ENCODE peak calls at places on chromosome 20, in nine cellular contexts. Z is uterus, R is kidney, L is hepatocyte, Q is fibroblast of lung, J is lower leg skin, W is sigmoid colon, B is coronary artery, H is neuronal stem cell. K is an unnamed sample.

GRCh38 chr20:5729348-5729747 is 20.9 kb upstream of the SHLD1 start:
- DNase-seq in B (no peak), W (no peak), R (no peak), H (no peak), Q (peak), J (no peak), Z (no peak), L (no peak), K (no peak)

GRCh38 chr20:35617397-35618031 is 1.9 kb downstream of the SPAG4 start:
- DNase-seq in Q (peak), Z (peak), J (no peak), R (peak), W (peak), L (peak), B (peak), H (peak), K (peak)

GRCh38 chr20:56750430-56750829 is 121.3 kb downstream of the TFAP2C start:
- DNase-seq in W (no peak), H (peak), Q (no peak), Z (no peak), J (no peak), R (no peak), L (no peak), B (no peak), K (no peak)

GRCh38 chr20:25600632-25601031 is 15.3 kb upstream of the NINL start:
- DNase-seq in Q (peak), B (no peak), W (no peak), R (no peak), J (no peak), H (no peak), L (no peak), Z (no peak), K (no peak)

GRCh38 chr20:41398408-41398807 is 31.8 kb upstream of the EMILIN3 start:
- DNase-seq in L (peak), B (no peak), J (no peak), Z (peak), R (no peak), W (peak), Q (peak), H (no peak), K (no peak)

GRCh38 chr20:3239867-3240775 is 1.1 kb upstream of the SLC4A11 start:
- DNase-seq in B (no peak), J (no peak), Q (peak), R (no peak), Z (no peak), W (no peak), H (no peak), L (no peak), K (no peak)

GRCh38 chr20:35120012-35120701 is 27.0 kb downstream of the EDEM2 start:
- DNase-seq in Q (peak), B (no peak), W (no peak), Z (no peak), H (no peak), J (no peak), L (no peak), R (no peak), K (peak)

GRCh38 chr20:15654208-15654649 is 919.0 kb downstream of the KIF16B start:
- DNase-seq in B (no peak), J (no peak), Q (peak), L (peak), R (no peak), Z (no peak), W (no peak), H (peak), K (peak)

GRCh38 chr20:14960837-14961236 is 623.4 kb upstream of the FLRT3 start:
- DNase-seq in H (no peak), Z (no peak), B (no peak), J (no peak), R (no peak), Q (no peak), L (no peak), W (no peak), K (no peak)

GRCh38 chr20:36493801-36494114 is 47.6 kb upstream of the MYL9 start:
- DNase-seq in B (peak), L (no peak), Q (peak), W (peak), Z (peak), R (peak), J (peak), H (no peak), K (peak)

GRCh38 chr20:31594558-31595379 is 10.3 kb upstream of the ID1 start:
- DNase-seq in B (no peak), Q (no peak), L (peak), J (no peak), W (no peak), Z (peak), H (no peak), R (peak), K (no peak)

GRCh38 chr20:34951252-34951651 is 4.4 kb downstream of the GSS start:
- DNase-seq in W (no peak), H (no peak), Q (no peak), Z (no peak), B (no peak), J (no peak), R (no peak), L (no peak), K (no peak)

GRCh38 chr20:17676942-17677341 is 5.1 kb downstream of the RRBP1 start:
- DNase-seq in W (no peak), H (no peak), R (no peak), B (no peak), L (no peak), J (no peak), Z (no peak), Q (no peak), K (no peak)

GRCh38 chr20:4544765-4545164 is 176.9 kb upstream of the PRND start:
- DNase-seq in W (no peak), J (no peak), Z (no peak), L (no peak), H (no peak), R (no peak), B (no peak), Q (peak), K (no peak)

GRCh38 chr20:8223096-8223870 is 91.2 kb downstream of the PLCB1 start:
- DNase-seq in J (no peak), Q (peak), W (no peak), L (no peak), H (no peak), R (no peak), B (no peak), Z (no peak), K (peak)

GRCh38 chr20:2326046-2326445 is 30.2 kb downstream of the TGM3 start:
- DNase-seq in Z (no peak), H (no peak), J (no peak), R (no peak), W (no peak), B (no peak), Q (no peak), L (no peak), K (no peak)

DNA sequence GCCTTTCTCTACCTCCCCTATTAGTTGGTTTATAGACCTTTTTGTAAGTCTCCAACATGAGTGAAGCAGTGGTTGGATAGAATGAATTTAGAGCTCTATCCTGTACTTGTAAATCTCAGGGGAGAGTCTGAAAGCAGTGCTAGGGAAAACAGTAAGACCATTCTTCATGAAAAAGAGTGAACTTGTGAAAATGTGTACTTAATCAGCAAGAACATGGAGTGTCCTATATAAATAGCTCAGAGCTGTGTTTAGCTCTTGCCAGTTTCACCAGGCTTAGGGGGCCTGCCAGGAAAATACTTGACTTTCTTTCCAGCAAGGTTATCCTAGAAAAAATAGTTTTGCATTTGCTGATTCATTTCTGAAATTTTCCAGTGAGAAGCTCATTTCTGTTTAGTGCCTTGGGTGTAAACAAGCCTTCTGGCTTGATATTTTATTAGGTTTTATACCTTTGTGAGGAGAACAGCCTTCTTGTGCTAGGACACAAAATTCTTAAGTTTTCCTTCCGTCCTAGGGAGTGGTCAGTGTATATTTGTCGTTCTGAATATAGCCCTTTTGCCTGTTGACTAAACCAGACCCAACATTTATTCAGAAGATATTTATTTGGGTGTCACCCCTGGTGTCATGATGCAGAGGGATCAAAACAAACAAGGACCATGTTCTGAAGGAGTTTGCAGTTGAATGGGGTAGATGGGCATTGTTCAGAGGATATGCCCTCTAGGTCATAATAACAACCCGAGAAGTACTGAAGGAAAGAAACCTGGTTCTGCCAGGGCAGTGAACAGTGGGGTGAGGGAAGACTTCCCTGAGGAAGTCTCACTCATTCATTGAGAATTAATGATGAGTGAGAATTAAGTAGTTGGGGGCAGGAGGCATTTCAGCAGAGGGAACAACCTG is 7.6 kb downstream of the ARFGEF2 start:
- DNase-seq in Z (no peak), H (no peak), B (no peak), Q (peak), J (no peak), L (peak), R (no peak), W (no peak), K (no peak)
- H3K4me3 ChIP-seq in Z (no peak), H (no peak), B (peak), Q (no peak), J (no peak), L (no peak), R (no peak), W (no peak), K (no peak)

GRCh38 chr20:47356526-47357295 is at the start of gene ZMYND8:
- DNase-seq in R (peak), Z (peak), Q (peak), H (peak), L (peak), W (peak), B (peak), J (peak), K (peak)

GRCh38 chr20:47357296-47358051 is 975 bp upstream of the ZMYND8 start:
- DNase-seq in B (peak), W (peak), Q (peak), J (peak), Z (peak), L (peak), R (peak), H (no peak), K (peak)

GRCh38 chr20:47358672-47359532 is 2.4 kb upstream of the ZMYND8 start:
- DNase-seq in R (peak), Z (peak), H (no peak), W (peak), J (peak), Q (peak), L (peak), B (peak), K (peak)

GRCh38 chr20:47359533-47360206 is 3.2 kb upstream of the ZMYND8 start:
- DNase-seq in B (no peak), Q (no peak), R (no peak), W (no peak), H (no peak), L (no peak), Z (no peak), J (no peak), K (no peak)

GRCh38 chr20:47358052-47358671 is 1.7 kb upstream of the ZMYND8 start:
- DNase-seq in W (no peak), Z (no peak), J (no peak), R (no peak), L (no peak), H (no peak), Q (no peak), B (no peak), K (no peak)
- H3K4me3 ChIP-seq in W (no peak), Z (no peak), J (no peak), R (no peak), L (no peak), H (peak), Q (no peak), B (peak), K (no peak)

DNA sequence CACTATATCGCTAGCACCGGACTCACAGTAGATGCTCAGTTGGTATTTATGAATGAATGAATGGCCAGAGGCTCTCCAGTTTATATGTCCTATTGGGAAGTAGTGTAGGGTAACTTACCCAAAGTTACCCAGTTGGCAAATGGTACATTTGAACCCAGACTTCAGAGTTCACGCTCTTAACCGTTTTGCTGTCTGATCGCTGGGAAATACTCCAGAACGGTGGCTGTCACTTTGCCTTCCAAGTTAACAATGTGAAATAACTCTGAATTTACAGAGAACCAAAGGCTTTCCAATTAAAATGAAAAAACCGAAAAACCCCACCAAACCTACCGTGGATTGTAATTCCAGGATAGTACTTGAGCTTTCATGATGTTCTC is 1.6 kb downstream of the VAPB start:
- DNase-seq in H (no peak), B (no peak), Q (no peak), R (no peak), J (no peak), L (no peak), W (no peak), Z (no peak), K (no peak)
- H3K4me3 ChIP-seq in H (peak), B (peak), Q (peak), R (peak), J (no peak), L (no peak), W (no peak), Z (no peak), K (no peak)

GRCh38 chr20:59468831-59469230 is 135.5 kb upstream of the PHACTR3 start:
- DNase-seq in H (no peak), R (no peak), J (no peak), Q (no peak), L (no peak), B (no peak), Z (no peak), W (peak), K (no peak)

GRCh38 chr20:59463541-59463940 is 140.8 kb upstream of the PHACTR3 start:
- DNase-seq in J (no peak), L (peak), Z (no peak), H (no peak), B (no peak), R (no peak), W (no peak), Q (no peak), K (no peak)

GRCh38 chr20:59469266-59470252 is 134.8 kb upstream of the PHACTR3 start:
- DNase-seq in W (peak), H (no peak), Q (no peak), B (no peak), J (no peak), L (no peak), Z (no peak), R (no peak), K (no peak)

GRCh38 chr20:59462249-59462648 is 142.1 kb upstream of the PHACTR3 start:
- DNase-seq in L (no peak), J (no peak), R (no peak), H (no peak), W (no peak), Z (no peak), B (no peak), Q (no peak), K (no peak)

DNA sequence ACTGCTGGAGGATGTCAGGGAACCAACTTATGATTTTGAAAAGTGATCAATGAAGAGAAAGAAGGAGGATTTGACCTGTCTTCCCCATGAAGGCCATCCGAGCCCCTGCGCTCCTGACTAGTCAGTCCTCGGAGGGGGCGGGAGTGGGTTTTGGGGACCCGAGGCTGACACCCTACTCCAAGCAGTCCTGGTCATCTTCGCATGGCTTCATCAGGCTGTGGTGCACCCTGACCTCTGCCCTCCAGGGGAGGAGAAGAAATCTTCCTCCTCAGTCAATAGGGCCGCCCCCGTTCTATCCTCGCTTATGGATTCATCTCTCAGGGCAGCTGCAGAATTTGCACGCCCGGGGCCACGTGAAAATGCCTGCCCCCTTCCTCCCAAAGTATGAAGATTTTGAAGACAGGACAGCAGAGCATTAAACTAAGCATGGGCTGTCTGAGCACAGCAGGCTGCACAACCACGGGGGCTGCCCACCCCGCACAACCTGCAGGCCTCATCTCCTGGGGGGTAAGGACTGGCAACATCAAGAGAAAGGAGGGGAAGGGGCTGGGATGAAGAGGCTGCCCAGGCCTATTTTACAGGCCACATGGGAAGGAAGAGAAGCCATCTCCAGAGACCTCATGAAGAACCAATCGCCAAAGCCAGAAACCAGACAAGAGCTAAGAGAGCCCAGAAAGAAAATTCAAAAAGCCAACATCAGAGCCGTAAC is 138.1 kb upstream of the PHACTR3 start:
- DNase-seq in W (peak), H (no peak), R (no peak), B (no peak), Z (no peak), J (no peak), L (no peak), Q (no peak), K (no peak)
- H3K4me3 ChIP-seq in W (no peak), H (no peak), R (no peak), B (no peak), Z (no peak), J (no peak), L (no peak), Q (no peak), K (no peak)

GRCh38 chr20:43681991-43682410 is 15.1 kb downstream of the MYBL2 start:
- DNase-seq in W (no peak), L (no peak), J (no peak), Z (no peak), Q (no peak), H (no peak), B (no peak), R (no peak), K (no peak)
- H3K4me3 ChIP-seq in W (no peak), L (no peak), J (no peak), Z (no peak), Q (no peak), H (no peak), B (no peak), R (no peak), K (no peak)

DNA sequence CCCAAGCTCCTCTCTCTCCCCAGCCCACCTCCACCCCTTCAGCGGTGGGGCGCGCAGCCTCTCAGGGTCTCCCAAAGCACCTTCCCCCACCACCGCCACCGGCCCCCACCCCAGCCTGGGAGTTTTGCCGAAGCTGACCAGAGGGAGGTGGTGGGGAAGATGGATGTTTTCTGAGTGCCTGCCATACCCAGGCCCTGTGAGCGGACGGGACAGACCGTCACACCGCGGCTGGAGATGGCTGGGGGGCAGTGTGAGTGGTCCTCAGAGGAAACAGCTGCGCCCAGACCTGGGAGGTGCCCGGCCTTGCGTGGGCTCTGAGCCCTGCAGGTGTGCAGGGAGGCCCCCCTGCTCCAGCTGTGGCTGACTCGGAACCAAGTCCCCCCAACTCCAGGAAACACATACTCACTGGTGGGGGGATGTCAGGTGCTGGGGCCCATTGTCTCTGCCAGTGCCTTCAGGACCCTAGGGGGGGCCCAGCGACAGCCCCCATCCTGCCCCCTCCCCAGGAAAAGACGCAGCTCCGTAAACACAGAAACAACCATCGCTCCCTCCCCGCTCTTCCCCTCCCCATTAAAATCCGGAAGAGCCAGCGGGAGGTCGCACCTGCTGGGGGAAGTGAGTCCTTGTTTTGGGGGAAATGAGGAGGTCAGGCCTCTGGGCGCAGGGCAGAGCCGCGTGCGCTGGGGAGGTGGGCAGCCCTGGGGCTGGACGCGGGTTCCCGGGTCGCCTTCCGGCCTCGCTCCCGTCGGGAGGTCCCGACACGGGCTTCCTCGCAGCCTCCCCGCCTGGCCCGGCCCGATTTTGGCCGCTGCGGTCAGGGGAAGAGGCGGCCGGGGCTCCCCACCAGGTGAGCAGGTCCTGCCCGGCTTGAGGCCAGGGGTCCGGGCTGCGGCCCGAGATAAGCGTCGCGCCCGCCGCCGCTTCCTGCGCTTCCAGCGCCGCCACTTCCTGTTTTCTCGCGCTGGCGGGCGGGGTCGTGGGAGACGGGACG is 6.1 kb downstream of the C20orf204 start:
- DNase-seq in W (no peak), Q (no peak), H (no peak), J (no peak), B (no peak), Z (no peak), R (no peak), L (no peak), K (no peak)
- H3K4me3 ChIP-seq in W (peak), Q (no peak), H (peak), J (peak), B (peak), Z (no peak), R (no peak), L (peak), K (no peak)

DNA sequence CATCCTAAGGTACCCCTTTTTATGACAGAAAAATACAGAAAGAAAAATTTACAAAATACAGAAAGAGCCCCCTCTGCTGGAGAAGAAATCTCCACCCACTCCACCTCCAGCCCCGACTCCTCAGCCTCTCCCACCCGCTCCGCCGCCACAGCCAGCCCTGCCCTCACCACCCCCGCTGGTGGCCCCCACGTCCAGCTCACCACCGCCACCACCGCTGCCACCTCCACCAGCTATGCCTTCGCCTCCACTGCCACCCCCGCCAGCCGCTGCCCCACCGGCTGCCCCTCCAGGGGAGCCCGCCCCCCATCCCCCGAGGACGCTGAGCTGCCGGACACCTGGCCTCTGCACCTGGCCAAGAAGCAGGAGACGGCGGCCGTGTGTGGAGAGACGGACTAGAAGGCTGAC is 17.7 kb downstream of the WFDC2 start:
- DNase-seq in R (peak), Z (no peak), Q (no peak), B (no peak), W (no peak), L (no peak), J (no peak), H (no peak), K (no peak)
- H3K4me3 ChIP-seq in R (no peak), Z (no peak), Q (no peak), B (no peak), W (no peak), L (no peak), J (no peak), H (no peak), K (no peak)

K was measured in brain microvascular endothelial cell.